ENCODE peak calls at places on chromosomes 13 and 19, in nine cellular contexts. K is sigmoid colon; T is stimulated activated CD4-positive, alpha-beta T cell treated with anti-CD3 and anti-CD28 coated beads, Interleukin-1b, Interleukin-23, amount 100 ng/mL, for 4 hours; H is AG04449; C is A172; F is posterior vena cava; I is HCT116; V is Karpas-422; W is fibroblast of lung. L is an unnamed sample.

GRCh38 chr19:8342316-8342683 is 762 bp downstream of the KANK3 start:
- DNase-seq in T (no peak), H (no peak), C (no peak), W (no peak), V (no peak), I (no peak), F (no peak), K (no peak), L (no peak)

GRCh38 chr13:82867284-82867683 is 1015.0 kb downstream of the SLITRK1 start:
- DNase-seq in W (no peak), T (no peak), H (no peak), I (no peak), C (no peak), V (no peak), K (no peak), F (no peak), L (no peak)

GRCh38 chr13:74068471-74068870 is 65.7 kb downstream of the KLF12 start:
- DNase-seq in I (no peak), W (no peak), T (no peak), H (no peak), V (no peak), K (no peak), C (no peak), F (no peak), L (no peak)

GRCh38 chr13:65966991-65967451 is 1263.1 kb downstream of the PCDH9 start:
- DNase-seq in C (peak; percentile 75), V (peak; percentile 77), T (no peak), I (peak; percentile 60), F (no peak), K (no peak), H (no peak), W (peak; percentile 23), L (no peak)

GRCh38 chr19:11180346-11180745 is 17.0 kb downstream of the KANK2 start:
- DNase-seq in K (no peak), T (no peak), H (no peak), I (no peak), F (no peak), V (no peak), W (no peak), C (peak; percentile 62), L (no peak)

GRCh38 chr19:12945479-12946091 is at the start of gene RAD23A:
- DNase-seq in I (peak; percentile 96), W (peak; percentile 99), H (peak; percentile 79), K (peak; percentile 99), F (peak; percentile 100), V (peak; percentile 99), C (peak; percentile 95), T (peak; percentile 98), L (peak; percentile 100)

GRCh38 chr19:13033244-13033643 is 38.0 kb downstream of the NFIX start:
- DNase-seq in H (no peak), F (no peak), T (no peak), V (peak; percentile 67), W (no peak), I (no peak), K (no peak), C (no peak), L (no peak)

GRCh38 chr13:78576266-78576665 is 27.1 kb downstream of the POU4F1 start:
- DNase-seq in V (no peak), H (no peak), K (no peak), C (no peak), F (no peak), T (no peak), I (no peak), W (no peak), L (no peak)

GRCh38 chr13:110044521-110045200 is 258.3 kb upstream of the IRS2 start:
- DNase-seq in K (no peak), F (no peak), H (peak; percentile 28), V (no peak), W (peak; percentile 19), T (no peak), C (no peak), I (no peak), L (no peak)

GRCh38 chr13:21435710-21436151 is 23.4 kb downstream of the ZDHHC20 start:
- DNase-seq in V (no peak), H (peak; percentile 31), W (peak; percentile 85), C (peak; percentile 80), K (peak; percentile 63), I (peak; percentile 87), T (peak; percentile 19), F (peak; percentile 84), L (no peak)

GRCh38 chr13:78160793-78161192 is 242.2 kb upstream of the EDNRB start:
- DNase-seq in V (no peak), W (peak; percentile 85), F (no peak), H (peak; percentile 31), T (no peak), I (no peak), C (peak; percentile 46), K (no peak), L (no peak)

GRCh38 chr19:4618019-4618418 is 21.3 kb upstream of the TNFAIP8L1 start:
- DNase-seq in C (no peak), W (no peak), H (no peak), V (no peak), I (no peak), K (no peak), T (no peak), F (no peak), L (no peak)